ENCODE peak calls at places on chromosomes 11 and 22, in four cellular contexts. L is HL-60, E is K562, T is GM12878. Z is an unnamed sample.

GRCh38 chr22:16959345-16959930 is 48.6 kb downstream of the GAB4 start:
- DNase-seq in T (no peak), E (no peak), L (no peak), Z (no peak)

GRCh38 chr11:17563248-17563647 is 16.2 kb downstream of the OTOG start:
- DNase-seq in L (no peak), T (no peak), E (no peak), Z (no peak)

GRCh38 chr22:41919357-41920224 is 4.7 kb upstream of the SHISA8 start:
- DNase-seq in E (peak), T (peak), L (no peak), Z (peak)

GRCh38 chr11:94519478-94520084 is 7.3 kb downstream of the C11orf97 start:
- DNase-seq in T (no peak), E (peak), L (no peak), Z (no peak)

GRCh38 chr11:19368726-19369364 is 128.1 kb upstream of the E2F8 start:
- DNase-seq in T (no peak), E (no peak), L (no peak), Z (no peak)

GRCh38 chr11:65858354-65859133 is 564 bp upstream of the CFL1 start:
- DNase-seq in L (no peak), T (no peak), E (no peak), Z (no peak)

GRCh38 chr11:102518296-102519094 is 12.1 kb downstream of the MMP7 start:
- DNase-seq in T (no peak), L (no peak), E (peak), Z (no peak)

GRCh38 chr22:33062402-33062801 is 4.2 kb upstream of the SYN3 start:
- DNase-seq in T (no peak), E (no peak), L (no peak), Z (no peak)

GRCh38 chr11:61022311-61023085 is 51.0 kb downstream of the CD6 start:
- DNase-seq in L (no peak), T (no peak), E (no peak), Z (no peak)

GRCh38 chr11:65646921-65647701 is 9.2 kb downstream of the SIPA1 start:
- DNase-seq in L (no peak), E (no peak), T (no peak), Z (no peak)

GRCh38 chr22:39498802-39499201 is 3.3 kb upstream of the MIEF1 start:
- DNase-seq in T (no peak), E (no peak), L (no peak), Z (no peak)

GRCh38 chr11:47248304-47248663 is 330 bp downstream of the ACP2 start:
- DNase-seq in T (peak), E (no peak), L (no peak), Z (no peak)

GRCh38 chr11:96079691-96080090 is 155.8 kb upstream of the MTMR2 start:
- DNase-seq in L (no peak), E (no peak), T (no peak), Z (no peak)

GRCh38 chr11:64814712-64815187 is 4.4 kb upstream of the MEN1 start:
- DNase-seq in T (peak), E (peak), L (no peak), Z (no peak)

GRCh38 chr11:67628710-67629385 is 889 bp downstream of the NUDT8 start:
- DNase-seq in L (no peak), T (no peak), E (no peak), Z (no peak)

GRCh38 chr22:48241658-48242057 is 1479.2 kb downstream of the TBC1D22A start:
- DNase-seq in T (peak), E (no peak), L (no peak), Z (no peak)

GRCh38 chr11:108632041-108632440 is 32.8 kb upstream of the DDX10 start:
- DNase-seq in E (no peak), L (no peak), T (no peak), Z (no peak)

GRCh38 chr11:58549644-58550043 is 26.0 kb downstream of the LPXN start:
- DNase-seq in T (no peak), L (no peak), E (no peak), Z (no peak)

GRCh38 chr11:6663794-6664478 is 8.3 kb upstream of the DCHS1 start:
- DNase-seq in E (no peak), T (no peak), L (no peak), Z (no peak)

DNA sequence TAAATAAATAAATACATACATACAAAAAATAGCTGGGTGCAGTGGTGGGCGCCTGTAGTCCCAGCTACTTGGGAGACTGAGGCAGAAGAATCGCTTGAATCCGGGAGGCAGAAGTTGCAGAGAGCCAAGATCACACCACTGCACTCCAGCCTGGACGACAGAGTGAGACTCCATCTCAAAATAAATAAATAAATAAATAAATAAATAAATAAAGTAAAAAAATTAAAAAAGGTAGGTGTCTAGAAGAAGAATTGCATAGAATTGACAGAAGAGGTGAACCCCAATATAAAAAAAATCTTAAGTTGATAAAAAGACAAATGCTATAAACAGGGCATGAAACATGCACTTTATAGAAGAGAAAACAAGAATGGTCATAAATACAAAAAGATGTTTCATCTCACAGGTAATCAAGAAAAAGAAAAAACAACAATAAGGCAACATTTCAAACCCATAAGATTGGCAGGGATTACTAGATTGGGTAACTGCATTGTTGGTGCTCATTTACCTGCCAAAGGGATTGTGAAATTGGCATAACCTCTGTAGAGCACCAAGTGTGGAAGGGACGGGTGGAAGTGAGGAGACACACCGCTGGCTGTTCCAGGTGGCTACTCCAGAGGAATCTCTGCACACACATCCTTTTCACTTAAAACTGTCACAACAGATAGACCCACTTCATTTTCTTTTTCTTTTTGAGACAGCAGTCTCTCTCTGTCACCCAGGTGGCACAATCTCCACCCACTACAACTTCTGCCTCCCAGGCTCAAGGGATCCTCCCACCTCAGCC is 44.7 kb downstream of the NF2 start:
- DNase-seq in L (no peak), T (no peak), E (no peak), Z (no peak)
- TF ChIP-seq SPI1 in L (no peak), T (no peak), E (no peak), Z (no peak)

DNA sequence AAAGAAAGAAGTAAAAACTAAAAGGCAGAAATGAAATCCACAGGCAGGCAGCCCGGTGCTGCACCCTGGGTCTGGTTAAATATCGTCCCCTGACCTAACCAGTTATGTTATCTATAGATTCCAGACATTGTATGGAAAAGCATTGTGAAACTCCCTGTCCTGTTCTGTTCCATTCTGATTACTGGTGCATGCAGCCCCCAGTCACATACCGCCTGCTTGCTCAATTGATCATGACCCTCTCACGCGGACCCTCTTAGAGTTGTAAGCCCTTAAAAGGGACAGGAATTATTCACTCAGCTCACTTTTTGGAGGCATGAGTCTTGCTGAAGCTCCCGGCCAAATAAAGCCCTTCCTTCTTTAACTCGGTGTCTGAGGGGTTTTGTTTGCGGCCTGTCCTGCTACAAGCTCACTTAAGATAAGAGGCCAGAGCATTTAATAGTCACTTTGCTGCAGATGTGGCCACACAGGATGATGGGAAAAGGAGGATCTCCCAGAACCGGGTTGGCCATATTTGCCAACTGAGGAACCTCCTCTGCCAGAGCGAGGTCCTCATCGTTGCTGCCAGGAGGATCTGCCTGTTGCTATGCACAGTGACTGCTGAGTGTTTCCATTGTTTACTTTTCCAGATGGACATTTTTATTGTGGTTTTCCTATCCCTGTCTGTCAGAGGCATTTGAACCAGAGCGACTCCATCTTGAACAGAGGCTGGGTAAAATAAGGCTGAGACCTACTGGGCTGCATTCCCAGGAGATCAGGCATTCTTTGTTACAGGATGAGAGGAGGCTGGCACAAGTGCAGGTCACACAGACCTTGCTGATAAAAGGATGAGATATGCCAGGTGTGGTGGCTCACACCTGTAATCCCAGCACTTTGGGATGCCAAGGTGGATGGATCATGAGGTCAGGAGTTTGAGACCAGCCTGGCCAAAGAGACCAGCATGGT is 10.2 kb downstream of the C11orf96 start:
- DNase-seq in L (no peak), T (no peak), E (peak), Z (no peak)
- TF ChIP-seq SPI1 in L (no peak), T (no peak), E (no peak), Z (no peak)

GRCh38 chr11:126886636-126887035 is 113.9 kb downstream of the KIRREL3 start:
- DNase-seq in L (no peak), E (no peak), T (no peak), Z (no peak)

GRCh38 chr11:126880872-126881271 is 119.7 kb downstream of the KIRREL3 start:
- DNase-seq in E (no peak), L (no peak), T (no peak), Z (no peak)

GRCh38 chr11:126888126-126888712 is 112.4 kb downstream of the KIRREL3 start:
- DNase-seq in L (no peak), E (no peak), T (no peak), Z (no peak)

GRCh38 chr11:126886085-126886484 is 114.5 kb downstream of the KIRREL3 start:
- DNase-seq in E (no peak), T (no peak), L (no peak), Z (no peak)

DNA sequence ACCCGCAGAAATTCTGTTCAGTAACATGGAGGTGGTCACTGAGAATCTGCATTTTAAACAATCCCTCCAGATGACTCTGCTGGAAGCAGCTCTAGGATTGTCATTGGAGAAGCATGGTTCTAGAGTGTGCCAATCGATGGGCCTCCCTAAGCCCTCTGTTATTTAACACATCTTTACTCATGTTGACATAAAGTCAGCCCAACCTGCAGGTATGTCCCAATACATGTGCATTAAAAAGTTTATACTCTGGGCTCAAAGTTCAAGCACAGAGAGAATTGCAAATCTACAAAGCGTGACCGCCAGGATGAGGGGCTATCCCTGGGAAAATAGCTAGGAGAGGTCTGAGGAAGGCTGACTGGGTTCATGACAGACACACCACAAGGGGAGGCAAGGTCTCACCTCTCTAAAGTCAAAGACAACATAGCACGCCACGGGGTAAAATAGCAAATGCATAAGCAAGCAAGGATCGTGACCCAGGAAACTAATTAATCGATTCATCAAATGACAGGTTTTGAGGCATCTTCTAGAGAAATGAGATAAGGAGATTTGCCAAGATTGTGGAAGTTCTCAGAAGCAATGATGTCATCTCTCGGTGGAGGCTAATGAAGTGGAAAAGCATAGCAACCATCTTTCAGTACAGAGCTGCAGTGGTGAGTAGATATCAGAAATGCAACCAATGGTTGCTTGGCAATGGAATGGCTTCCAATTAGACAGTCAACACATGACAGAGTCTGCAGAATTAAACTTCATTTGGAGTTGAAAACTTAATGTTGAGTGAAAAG is 116.2 kb downstream of the KIRREL3 start:
- DNase-seq in T (no peak), E (no peak), L (no peak), Z (no peak)
- TF ChIP-seq SPI1 in T (no peak), E (no peak), L (no peak), Z (no peak)

DNA sequence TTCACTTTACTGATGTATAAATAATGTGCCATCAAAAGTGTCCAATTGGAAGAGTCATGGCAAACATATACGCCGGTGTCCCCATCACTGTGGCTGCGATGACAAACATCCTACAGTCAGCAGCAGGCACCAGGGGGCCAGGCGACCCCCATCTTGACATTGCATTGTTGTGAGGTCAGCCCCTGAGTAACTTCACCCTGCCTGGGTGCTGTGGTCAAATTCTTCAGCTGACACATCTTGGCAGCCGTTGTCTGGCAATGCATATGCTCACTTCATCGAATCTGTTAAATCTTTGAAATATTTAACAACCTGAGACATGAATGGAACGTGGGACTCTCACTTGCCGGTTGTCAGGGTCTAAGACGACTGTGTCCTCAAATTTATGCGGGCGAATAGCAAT is 430.9 kb downstream of the BRD1 start:
- DNase-seq in E (no peak), L (no peak), T (no peak), Z (no peak)
- TF ChIP-seq SPI1 in E (no peak), L (no peak), T (no peak), Z (no peak)

DNA sequence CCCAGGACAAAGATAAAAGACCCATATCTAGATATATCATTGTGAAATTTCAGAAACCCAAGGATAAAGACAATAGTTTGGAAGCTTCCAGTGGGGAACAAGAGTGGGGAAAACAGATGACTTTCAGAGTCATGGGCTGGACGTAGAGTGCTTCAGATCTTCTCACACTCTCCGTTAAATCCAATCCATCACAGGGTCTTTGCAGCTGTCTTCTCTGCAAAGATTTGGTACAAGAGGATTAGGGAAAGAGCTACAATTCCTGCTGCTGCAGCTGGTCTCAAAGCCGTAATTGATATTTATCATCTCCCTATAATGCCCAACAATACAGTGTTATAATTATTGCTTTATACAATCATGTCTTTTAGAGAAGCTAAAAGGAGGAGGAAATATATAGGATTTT is 63.4 kb upstream of the CLPB start:
- DNase-seq in E (no peak), T (no peak), L (no peak), Z (no peak)
- TF ChIP-seq SPI1 in E (no peak), T (no peak), L (no peak), Z (no peak)

GRCh38 chr11:1113405-1114201 is 38.9 kb downstream of the MUC2 start:
- DNase-seq in T (no peak), L (no peak), E (no peak), Z (no peak)
- TF ChIP-seq SPI1 in T (no peak), L (no peak), E (no peak), Z (no peak)

GRCh38 chr11:57321996-57322880 is 2.5 kb downstream of the TNKS1BP1 start:
- DNase-seq in T (no peak), E (peak), L (no peak), Z (no peak)
- TF ChIP-seq SPI1 in T (no peak), E (no peak), L (no peak), Z (no peak)

Z was measured in GM12891.